ENCODE peak calls at places on chromosome 3, in seven cellular contexts. O is coronary artery, T is psoas muscle, D is A549, E is left ventricle myocardium inferior, S is body of pancreas, V is kidney. N is an unnamed sample.
A peak's percentile ranks its signal among the peaks of the same experiment; 100 is the strongest.

GRCh38 chr3:127833281-127834032 is 11.1 kb upstream of the MGLL start:
- DNase-seq in O (no peak), T (no peak), D (no peak), E (no peak), S (no peak), V (no peak), N (no peak)

GRCh38 chr3:127421943-127422662 is 134.3 kb upstream of the PRR20G start:
- DNase-seq in O (no peak), T (no peak), D (no peak), E (no peak), S (no peak), V (peak; percentile 39), N (no peak)

GRCh38 chr3:78741066-78741645 is 1026.6 kb downstream of the ROBO1 start:
- DNase-seq in O (no peak), T (no peak), D (no peak), E (no peak), S (no peak), V (no peak), N (no peak)

GRCh38 chr3:196948442-196949365 is 6.4 kb upstream of the NCBP2 start:
- DNase-seq in O (no peak), T (no peak), D (no peak), E (no peak), S (no peak), V (no peak), N (no peak)

GRCh38 chr3:101377796-101378195 is 57.4 kb upstream of the IMPG2 start:
- DNase-seq in O (no peak), T (no peak), D (no peak), E (no peak), S (no peak), V (no peak), N (no peak)

GRCh38 chr3:127791221-127791913 is 30.9 kb downstream of the MGLL start:
- DNase-seq in O (no peak), T (no peak), D (no peak), E (no peak), S (no peak), V (no peak), N (no peak)

GRCh38 chr3:146218880-146219866 is 31.7 kb downstream of the PLSCR4 start:
- DNase-seq in O (no peak), T (peak; percentile 15), D (peak; percentile 15), E (no peak), S (peak; percentile 56), V (no peak), N (peak; percentile 24)

GRCh38 chr3:42839616-42840015 is 30.4 kb downstream of the ACKR2 start:
- DNase-seq in O (no peak), T (no peak), D (peak; percentile 62), E (no peak), S (peak; percentile 47), V (no peak), N (peak; percentile 66)

GRCh38 chr3:124504332-124505059 is 225.8 kb upstream of the UMPS start:
- DNase-seq in O (peak; percentile 86), T (no peak), D (no peak), E (no peak), S (peak; percentile 28), V (no peak), N (no peak)

GRCh38 chr3:152593242-152593641 is 241.7 kb upstream of the P2RY1 start:
- DNase-seq in O (no peak), T (no peak), D (no peak), E (no peak), S (no peak), V (no peak), N (no peak)

GRCh38 chr3:46276497-46277099 is 34.3 kb downstream of the CCR3 start:
- DNase-seq in O (no peak), T (no peak), D (peak; percentile 5), E (peak; percentile 50), S (peak; percentile 57), V (peak; percentile 87), N (peak; percentile 27)

DNA sequence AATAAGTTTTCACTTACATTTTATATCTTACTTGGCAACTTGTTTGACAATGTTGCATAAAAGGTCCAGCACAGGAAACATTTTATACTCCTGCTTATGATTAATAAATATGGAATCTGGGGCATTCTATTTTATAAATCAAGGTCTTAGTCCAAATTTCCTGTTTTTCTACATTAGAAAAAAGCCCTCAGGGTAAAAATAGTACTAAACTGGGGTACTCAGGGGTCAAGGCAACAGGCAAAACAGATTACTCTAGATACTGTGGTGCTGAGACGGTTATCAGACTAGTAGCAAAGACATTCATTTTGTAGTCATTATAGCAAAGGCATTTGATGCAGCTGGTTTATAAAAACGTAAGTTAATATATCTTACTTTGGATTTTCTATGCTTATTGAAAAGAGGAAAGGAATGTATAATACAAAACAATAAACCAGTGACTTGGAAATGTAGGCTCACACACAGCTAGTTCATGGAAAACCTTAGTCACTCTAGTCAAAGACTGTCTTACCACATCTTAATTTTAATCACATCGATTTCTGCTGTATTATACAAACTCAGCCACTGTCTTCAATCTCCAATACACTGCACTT is 45.4 kb upstream of the FILIP1L start:
- DNase-seq in O (no peak), T (no peak), D (no peak), E (no peak), S (no peak), V (no peak), N (peak; percentile 19)
- H3K27ac ChIP-seq in O (peak overlapping the region; percentile 90), T (peak overlapping the region; percentile 84), D (no peak overlapping the region), E (peak overlapping the region; percentile 77), S (peak overlapping the region; percentile 6), V (peak overlapping the region; percentile 62), N (peak overlapping the region; percentile 84)

GRCh38 chr3:39180546-39181346 is 11.6 kb downstream of the XIRP1 start:
- DNase-seq in O (peak; percentile 96), T (peak; percentile 95), D (peak; percentile 76), E (peak; percentile 94), S (peak; percentile 98), V (peak; percentile 98), N (peak; percentile 93)
- TF ChIP-seq CTCF in O (no peak), T (peak; percentile 33), D (no peak), E (peak; percentile 57), S (no peak), V (no peak), N (peak; percentile 12)

GRCh38 chr3:155424041-155424605 is 130.6 kb upstream of the STRIT1 start:
- DNase-seq in O (no peak), T (no peak), D (no peak), E (no peak), S (no peak), V (no peak), N (no peak)
- H3K27ac ChIP-seq in O (no peak overlapping the region), T (no peak overlapping the region), D (no peak overlapping the region), E (no peak overlapping the region), S (no peak overlapping the region), V (no peak overlapping the region), N (peak overlapping the region; percentile 11)

GRCh38 chr3:122092460-122093165 is 37.5 kb downstream of the CD86 start:
- DNase-seq in O (no peak), T (peak; percentile 24), D (no peak), E (peak; percentile 16), S (peak; percentile 26), V (no peak), N (no peak)
- TF ChIP-seq CTCF in O (no peak), T (no peak), D (no peak), E (peak; percentile 23), S (no peak), V (no peak), N (peak; percentile 57)

DNA sequence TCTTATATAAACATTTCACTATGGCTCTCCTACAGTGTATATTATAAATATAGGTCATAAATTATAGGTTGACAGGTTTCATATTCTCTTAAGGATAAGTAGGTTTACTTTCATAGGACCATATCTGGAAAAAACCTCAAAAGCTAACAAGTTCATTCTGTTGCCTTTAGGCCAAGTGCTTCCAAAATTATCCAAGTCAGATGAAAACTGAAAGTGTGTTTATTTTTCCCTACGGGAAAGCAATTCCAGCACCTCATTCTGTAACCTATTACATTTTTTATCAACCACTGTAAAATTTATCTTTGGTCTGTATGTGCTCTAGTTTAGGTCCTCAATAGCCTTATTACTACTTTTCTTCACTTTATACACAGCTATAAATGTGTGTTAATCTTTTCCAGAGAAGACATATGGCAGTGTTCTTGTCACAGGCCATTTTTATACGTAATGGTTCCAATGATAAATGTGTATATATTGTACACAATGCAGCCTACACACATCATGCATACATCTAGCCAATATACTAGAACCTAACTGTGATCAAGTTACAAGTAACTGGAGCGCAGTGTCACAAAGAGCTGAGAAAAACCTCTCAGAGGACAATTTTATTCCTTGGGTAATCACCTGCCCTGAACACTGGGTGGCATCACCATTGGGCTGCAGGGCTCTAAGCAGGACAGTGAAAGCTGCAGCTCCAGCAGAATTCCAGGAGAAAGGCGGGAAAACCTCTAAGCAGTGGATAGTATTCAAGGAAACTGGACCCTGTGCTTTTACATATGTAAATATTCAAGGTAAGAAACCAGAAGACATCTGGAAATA is 251.3 kb downstream of the CTNNB1 start:
- DNase-seq in O (no peak), T (no peak), D (no peak), E (no peak), S (no peak), V (no peak), N (no peak)
- H3K27ac ChIP-seq in O (no peak overlapping the region), T (no peak overlapping the region), D (no peak overlapping the region), E (no peak overlapping the region), S (no peak overlapping the region), V (no peak overlapping the region), N (no peak overlapping the region)

DNA sequence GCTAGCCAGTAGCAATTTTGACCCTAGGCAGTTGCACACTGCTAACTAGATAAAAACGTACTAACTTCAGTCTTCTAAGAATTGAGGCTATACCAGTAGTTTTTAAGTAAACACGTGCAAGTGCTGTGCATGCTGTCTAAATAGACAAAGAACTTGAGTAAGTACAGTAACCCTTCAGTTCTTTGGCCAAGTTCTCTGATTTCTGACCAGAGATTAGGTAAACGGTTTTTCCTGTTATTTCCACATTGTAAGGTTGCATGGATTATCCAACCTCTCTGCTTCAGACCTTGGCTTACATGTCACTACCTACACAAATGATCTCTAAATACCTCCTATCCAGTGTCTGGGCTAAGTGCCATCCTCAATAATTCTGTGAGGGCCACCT is 892 bp upstream of the XXYLT1 start:
- DNase-seq in O (no peak), T (no peak), D (no peak), E (no peak), S (no peak), V (no peak), N (no peak)
- TF ChIP-seq CTCF in O (no peak), T (no peak), D (peak; percentile 9), E (peak; percentile 13), S (no peak), V (no peak), N (no peak)